ENCODE peak calls at places on chromosome 3, in seven cellular contexts. One of them, this sample, is unnamed.

GRCh38 chr3:4741404-4742307 is 237.6 kb upstream of the BHLHE40 start:
- DNase-seq in EL: peak
- DNase-seq in stimulated activated effector memory CD8-positive, alpha-beta T cell treated with anti-CD3 and anti-CD28 coated beads, Interleukin-12 subunit alpha, Interleukin-12 subunit beta, amount 100 ng/mL, for 72 hours: peak
- DNase-seq in stimulated activated CD4-positive, alpha-beta T cell treated with anti-CD3 and anti-CD28 coated beads, Interleukin-15, amount 100 ng/mL, for 48 hours: no peak
- DNase-seq in substantia nigra: no peak
- DNase-seq in DMS 273 treated with DMSO at 0.1 percent for 48 hours: no peak
- DNase-seq in heart right ventricle: peak
- DNase-seq in this sample: peak

GRCh38 chr3:166201476-166201875 is 364.3 kb upstream of the BCHE start:
- DNase-seq in stimulated activated CD4-positive, alpha-beta T cell treated with anti-CD3 and anti-CD28 coated beads, Interleukin-15, amount 100 ng/mL, for 48 hours: no peak
- DNase-seq in substantia nigra: no peak
- DNase-seq in DMS 273 treated with DMSO at 0.1 percent for 48 hours: no peak
- DNase-seq in stimulated activated effector memory CD8-positive, alpha-beta T cell treated with anti-CD3 and anti-CD28 coated beads, Interleukin-12 subunit alpha, Interleukin-12 subunit beta, amount 100 ng/mL, for 72 hours: no peak
- DNase-seq in EL: no peak
- DNase-seq in heart right ventricle: no peak
- DNase-seq in this sample: no peak

GRCh38 chr3:108589998-108590323 is 439 bp downstream of the DZIP3 start:
- DNase-seq in stimulated activated CD4-positive, alpha-beta T cell treated with anti-CD3 and anti-CD28 coated beads, Interleukin-15, amount 100 ng/mL, for 48 hours: no peak
- DNase-seq in stimulated activated effector memory CD8-positive, alpha-beta T cell treated with anti-CD3 and anti-CD28 coated beads, Interleukin-12 subunit alpha, Interleukin-12 subunit beta, amount 100 ng/mL, for 72 hours: no peak
- DNase-seq in EL: no peak
- DNase-seq in DMS 273 treated with DMSO at 0.1 percent for 48 hours: no peak
- DNase-seq in heart right ventricle: no peak
- DNase-seq in substantia nigra: no peak
- DNase-seq in this sample: no peak

GRCh38 chr3:13584901-13585300 is 36.0 kb downstream of the FBLN2 start:
- DNase-seq in stimulated activated CD4-positive, alpha-beta T cell treated with anti-CD3 and anti-CD28 coated beads, Interleukin-15, amount 100 ng/mL, for 48 hours: no peak
- DNase-seq in DMS 273 treated with DMSO at 0.1 percent for 48 hours: no peak
- DNase-seq in heart right ventricle: no peak
- DNase-seq in stimulated activated effector memory CD8-positive, alpha-beta T cell treated with anti-CD3 and anti-CD28 coated beads, Interleukin-12 subunit alpha, Interleukin-12 subunit beta, amount 100 ng/mL, for 72 hours: no peak
- DNase-seq in substantia nigra: no peak
- DNase-seq in EL: no peak
- DNase-seq in this sample: no peak

GRCh38 chr3:127044996-127045395 is 62.1 kb downstream of the PLXNA1 start:
- DNase-seq in stimulated activated effector memory CD8-positive, alpha-beta T cell treated with anti-CD3 and anti-CD28 coated beads, Interleukin-12 subunit alpha, Interleukin-12 subunit beta, amount 100 ng/mL, for 72 hours: no peak
- DNase-seq in heart right ventricle: no peak
- DNase-seq in stimulated activated CD4-positive, alpha-beta T cell treated with anti-CD3 and anti-CD28 coated beads, Interleukin-15, amount 100 ng/mL, for 48 hours: no peak
- DNase-seq in EL: no peak
- DNase-seq in DMS 273 treated with DMSO at 0.1 percent for 48 hours: peak
- DNase-seq in substantia nigra: no peak
- DNase-seq in this sample: no peak

GRCh38 chr3:63960048-63960711 is 48.0 kb upstream of the SCAANT1 start:
- DNase-seq in EL: peak
- DNase-seq in heart right ventricle: no peak
- DNase-seq in stimulated activated CD4-positive, alpha-beta T cell treated with anti-CD3 and anti-CD28 coated beads, Interleukin-15, amount 100 ng/mL, for 48 hours: no peak
- DNase-seq in stimulated activated effector memory CD8-positive, alpha-beta T cell treated with anti-CD3 and anti-CD28 coated beads, Interleukin-12 subunit alpha, Interleukin-12 subunit beta, amount 100 ng/mL, for 72 hours: no peak
- DNase-seq in DMS 273 treated with DMSO at 0.1 percent for 48 hours: peak
- DNase-seq in substantia nigra: no peak
- DNase-seq in this sample: no peak

GRCh38 chr3:11969986-11970385 is 34.2 kb upstream of the SYN2 start:
- DNase-seq in DMS 273 treated with DMSO at 0.1 percent for 48 hours: no peak
- DNase-seq in heart right ventricle: no peak
- DNase-seq in substantia nigra: no peak
- DNase-seq in stimulated activated CD4-positive, alpha-beta T cell treated with anti-CD3 and anti-CD28 coated beads, Interleukin-15, amount 100 ng/mL, for 48 hours: no peak
- DNase-seq in EL: no peak
- DNase-seq in stimulated activated effector memory CD8-positive, alpha-beta T cell treated with anti-CD3 and anti-CD28 coated beads, Interleukin-12 subunit alpha, Interleukin-12 subunit beta, amount 100 ng/mL, for 72 hours: no peak
- DNase-seq in this sample: no peak

GRCh38 chr3:157856078-157856939 is 249.9 kb downstream of the SHOX2 start:
- DNase-seq in heart right ventricle: no peak
- DNase-seq in stimulated activated CD4-positive, alpha-beta T cell treated with anti-CD3 and anti-CD28 coated beads, Interleukin-15, amount 100 ng/mL, for 48 hours: no peak
- DNase-seq in substantia nigra: no peak
- DNase-seq in stimulated activated effector memory CD8-positive, alpha-beta T cell treated with anti-CD3 and anti-CD28 coated beads, Interleukin-12 subunit alpha, Interleukin-12 subunit beta, amount 100 ng/mL, for 72 hours: no peak
- DNase-seq in EL: no peak
- DNase-seq in DMS 273 treated with DMSO at 0.1 percent for 48 hours: peak
- DNase-seq in this sample: no peak

GRCh38 chr3:66037986-66038369 is 740 bp downstream of the MAGI1 start:
- DNase-seq in heart right ventricle: peak
- DNase-seq in stimulated activated CD4-positive, alpha-beta T cell treated with anti-CD3 and anti-CD28 coated beads, Interleukin-15, amount 100 ng/mL, for 48 hours: no peak
- DNase-seq in EL: no peak
- DNase-seq in DMS 273 treated with DMSO at 0.1 percent for 48 hours: no peak
- DNase-seq in stimulated activated effector memory CD8-positive, alpha-beta T cell treated with anti-CD3 and anti-CD28 coated beads, Interleukin-12 subunit alpha, Interleukin-12 subunit beta, amount 100 ng/mL, for 72 hours: no peak
- DNase-seq in substantia nigra: no peak
- DNase-seq in this sample: no peak

GRCh38 chr3:100641471-100642032 is 32.2 kb downstream of the ADGRG7 start:
- DNase-seq in stimulated activated CD4-positive, alpha-beta T cell treated with anti-CD3 and anti-CD28 coated beads, Interleukin-15, amount 100 ng/mL, for 48 hours: no peak
- DNase-seq in EL: no peak
- DNase-seq in substantia nigra: no peak
- DNase-seq in heart right ventricle: no peak
- DNase-seq in stimulated activated effector memory CD8-positive, alpha-beta T cell treated with anti-CD3 and anti-CD28 coated beads, Interleukin-12 subunit alpha, Interleukin-12 subunit beta, amount 100 ng/mL, for 72 hours: no peak
- DNase-seq in DMS 273 treated with DMSO at 0.1 percent for 48 hours: no peak
- DNase-seq in this sample: peak

GRCh38 chr3:86990734-86991481 is at the start of gene VGLL3:
- DNase-seq in EL: peak
- DNase-seq in substantia nigra: no peak
- DNase-seq in DMS 273 treated with DMSO at 0.1 percent for 48 hours: no peak
- DNase-seq in stimulated activated CD4-positive, alpha-beta T cell treated with anti-CD3 and anti-CD28 coated beads, Interleukin-15, amount 100 ng/mL, for 48 hours: no peak
- DNase-seq in heart right ventricle: peak
- DNase-seq in stimulated activated effector memory CD8-positive, alpha-beta T cell treated with anti-CD3 and anti-CD28 coated beads, Interleukin-12 subunit alpha, Interleukin-12 subunit beta, amount 100 ng/mL, for 72 hours: no peak
- DNase-seq in this sample: no peak

GRCh38 chr3:113954091-113954685 is 6.4 kb downstream of the ZDHHC23 start:
- DNase-seq in EL: no peak
- DNase-seq in stimulated activated CD4-positive, alpha-beta T cell treated with anti-CD3 and anti-CD28 coated beads, Interleukin-15, amount 100 ng/mL, for 48 hours: no peak
- DNase-seq in stimulated activated effector memory CD8-positive, alpha-beta T cell treated with anti-CD3 and anti-CD28 coated beads, Interleukin-12 subunit alpha, Interleukin-12 subunit beta, amount 100 ng/mL, for 72 hours: no peak
- DNase-seq in substantia nigra: no peak
- DNase-seq in heart right ventricle: no peak
- DNase-seq in DMS 273 treated with DMSO at 0.1 percent for 48 hours: no peak
- DNase-seq in this sample: no peak

GRCh38 chr3:143358155-143358792 is 238.7 kb downstream of the CHST2 start:
- DNase-seq in heart right ventricle: no peak
- DNase-seq in substantia nigra: no peak
- DNase-seq in DMS 273 treated with DMSO at 0.1 percent for 48 hours: no peak
- DNase-seq in stimulated activated effector memory CD8-positive, alpha-beta T cell treated with anti-CD3 and anti-CD28 coated beads, Interleukin-12 subunit alpha, Interleukin-12 subunit beta, amount 100 ng/mL, for 72 hours: no peak
- DNase-seq in stimulated activated CD4-positive, alpha-beta T cell treated with anti-CD3 and anti-CD28 coated beads, Interleukin-15, amount 100 ng/mL, for 48 hours: no peak
- DNase-seq in EL: no peak
- DNase-seq in this sample: no peak

GRCh38 chr3:195179782-195180489 is 91.0 kb downstream of the XXYLT1 start:
- DNase-seq in EL: no peak
- DNase-seq in stimulated activated effector memory CD8-positive, alpha-beta T cell treated with anti-CD3 and anti-CD28 coated beads, Interleukin-12 subunit alpha, Interleukin-12 subunit beta, amount 100 ng/mL, for 72 hours: no peak
- DNase-seq in stimulated activated CD4-positive, alpha-beta T cell treated with anti-CD3 and anti-CD28 coated beads, Interleukin-15, amount 100 ng/mL, for 48 hours: no peak
- DNase-seq in DMS 273 treated with DMSO at 0.1 percent for 48 hours: no peak
- DNase-seq in heart right ventricle: peak
- DNase-seq in substantia nigra: no peak
- DNase-seq in this sample: no peak

GRCh38 chr3:167882057-167882667 is 146.6 kb downstream of the SERPINI1 start:
- DNase-seq in stimulated activated CD4-positive, alpha-beta T cell treated with anti-CD3 and anti-CD28 coated beads, Interleukin-15, amount 100 ng/mL, for 48 hours: no peak
- DNase-seq in heart right ventricle: no peak
- DNase-seq in stimulated activated effector memory CD8-positive, alpha-beta T cell treated with anti-CD3 and anti-CD28 coated beads, Interleukin-12 subunit alpha, Interleukin-12 subunit beta, amount 100 ng/mL, for 72 hours: no peak
- DNase-seq in EL: peak
- DNase-seq in DMS 273 treated with DMSO at 0.1 percent for 48 hours: peak
- DNase-seq in substantia nigra: no peak
- DNase-seq in this sample: peak

GRCh38 chr3:2879023-2879422 is 231.2 kb downstream of the IL5RA start:
- DNase-seq in heart right ventricle: no peak
- DNase-seq in stimulated activated CD4-positive, alpha-beta T cell treated with anti-CD3 and anti-CD28 coated beads, Interleukin-15, amount 100 ng/mL, for 48 hours: no peak
- DNase-seq in substantia nigra: no peak
- DNase-seq in DMS 273 treated with DMSO at 0.1 percent for 48 hours: no peak
- DNase-seq in stimulated activated effector memory CD8-positive, alpha-beta T cell treated with anti-CD3 and anti-CD28 coated beads, Interleukin-12 subunit alpha, Interleukin-12 subunit beta, amount 100 ng/mL, for 72 hours: no peak
- DNase-seq in EL: no peak
- DNase-seq in this sample: no peak

GRCh38 chr3:143291826-143292447 is 172.4 kb downstream of the CHST2 start:
- DNase-seq in stimulated activated effector memory CD8-positive, alpha-beta T cell treated with anti-CD3 and anti-CD28 coated beads, Interleukin-12 subunit alpha, Interleukin-12 subunit beta, amount 100 ng/mL, for 72 hours: no peak
- DNase-seq in heart right ventricle: no peak
- DNase-seq in substantia nigra: no peak
- DNase-seq in stimulated activated CD4-positive, alpha-beta T cell treated with anti-CD3 and anti-CD28 coated beads, Interleukin-15, amount 100 ng/mL, for 48 hours: no peak
- DNase-seq in EL: no peak
- DNase-seq in DMS 273 treated with DMSO at 0.1 percent for 48 hours: no peak
- DNase-seq in this sample: no peak

GRCh38 chr3:49377483-49377882 is 19.3 kb upstream of the GPX1 start:
- DNase-seq in heart right ventricle: no peak
- DNase-seq in substantia nigra: no peak
- DNase-seq in stimulated activated effector memory CD8-positive, alpha-beta T cell treated with anti-CD3 and anti-CD28 coated beads, Interleukin-12 subunit alpha, Interleukin-12 subunit beta, amount 100 ng/mL, for 72 hours: peak
- DNase-seq in stimulated activated CD4-positive, alpha-beta T cell treated with anti-CD3 and anti-CD28 coated beads, Interleukin-15, amount 100 ng/mL, for 48 hours: peak
- DNase-seq in EL: peak
- DNase-seq in DMS 273 treated with DMSO at 0.1 percent for 48 hours: no peak
- DNase-seq in this sample: peak

GRCh38 chr3:21059409-21059808 is 691.6 kb downstream of the ZNF385D start:
- DNase-seq in heart right ventricle: no peak
- DNase-seq in DMS 273 treated with DMSO at 0.1 percent for 48 hours: no peak
- DNase-seq in stimulated activated effector memory CD8-positive, alpha-beta T cell treated with anti-CD3 and anti-CD28 coated beads, Interleukin-12 subunit alpha, Interleukin-12 subunit beta, amount 100 ng/mL, for 72 hours: no peak
- DNase-seq in stimulated activated CD4-positive, alpha-beta T cell treated with anti-CD3 and anti-CD28 coated beads, Interleukin-15, amount 100 ng/mL, for 48 hours: no peak
- DNase-seq in EL: no peak
- DNase-seq in substantia nigra: no peak
- DNase-seq in this sample: no peak

GRCh38 chr3:31776016-31776415 is 205.0 kb downstream of the OSBPL10 start:
- DNase-seq in heart right ventricle: no peak
- DNase-seq in substantia nigra: no peak
- DNase-seq in EL: no peak
- DNase-seq in DMS 273 treated with DMSO at 0.1 percent for 48 hours: no peak
- DNase-seq in stimulated activated CD4-positive, alpha-beta T cell treated with anti-CD3 and anti-CD28 coated beads, Interleukin-15, amount 100 ng/mL, for 48 hours: no peak
- DNase-seq in stimulated activated effector memory CD8-positive, alpha-beta T cell treated with anti-CD3 and anti-CD28 coated beads, Interleukin-12 subunit alpha, Interleukin-12 subunit beta, amount 100 ng/mL, for 72 hours: no peak
- DNase-seq in this sample: no peak

This sample was measured in AML-193.